ENCODE peak calls at places on chromosomes 5 and 9, in seven cellular contexts. Q, I, M, B, K, A and V are unnamed samples.

GRCh38 chr5:77398896-77399295 is 93.2 kb downstream of the WDR41 start:
- DNase-seq in Q (no peak), I (no peak), M (no peak), B (no peak), K (no peak), A (no peak), V (no peak)

GRCh38 chr9:86763795-86764194 is 183.5 kb downstream of the GAS1 start:
- DNase-seq in Q (no peak), I (no peak), M (no peak), B (no peak), K (no peak), A (no peak), V (no peak)

GRCh38 chr9:2047144-2047671 is 32.1 kb downstream of the SMARCA2 start:
- DNase-seq in Q (peak), I (no peak), M (no peak), B (no peak), K (no peak), A (no peak), V (no peak)

GRCh38 chr5:30574761-30575160 is 618.7 kb upstream of the CDH6 start:
- DNase-seq in Q (no peak), I (no peak), M (no peak), B (no peak), K (no peak), A (no peak), V (no peak)

GRCh38 chr9:22395585-22396205 is 50.9 kb upstream of the DMRTA1 start:
- DNase-seq in Q (no peak), I (no peak), M (peak), B (no peak), K (no peak), A (no peak), V (no peak)

GRCh38 chr9:6925841-6926240 is 168.1 kb downstream of the KDM4C start:
- DNase-seq in Q (no peak), I (no peak), M (no peak), B (no peak), K (peak), A (no peak), V (no peak)

GRCh38 chr5:175738595-175739133 is 80.8 kb downstream of the HRH2 start:
- DNase-seq in Q (no peak), I (no peak), M (no peak), B (no peak), K (no peak), A (no peak), V (no peak)

GRCh38 chr9:108603141-108603540 is 252.6 kb downstream of the ACTL7B start:
- DNase-seq in Q (peak), I (no peak), M (no peak), B (no peak), K (peak), A (peak), V (no peak)

GRCh38 chr5:78576376-78576775 is 72.2 kb downstream of the LHFPL2 start:
- DNase-seq in Q (no peak), I (no peak), M (no peak), B (no peak), K (peak), A (no peak), V (no peak)

GRCh38 chr5:59171131-59171530 is 588.3 kb downstream of the RAB3C start:
- DNase-seq in Q (no peak), I (no peak), M (no peak), B (no peak), K (no peak), A (no peak), V (no peak)

GRCh38 chr5:148961261-148962199 is 101.3 kb downstream of the SH3TC2 start:
- DNase-seq in Q (no peak), I (no peak), M (no peak), B (no peak), K (peak), A (no peak), V (no peak)

GRCh38 chr9:121259935-121260334 is 8.0 kb upstream of the GSN start:
- DNase-seq in Q (no peak), I (no peak), M (no peak), B (no peak), K (no peak), A (no peak), V (no peak)

GRCh38 chr5:141422742-141423291 is 2.0 kb downstream of the PCDHGA11 start:
- DNase-seq in Q (no peak), I (no peak), M (no peak), B (no peak), K (no peak), A (no peak), V (no peak)

GRCh38 chr5:122493091-122493775 is 181.2 kb downstream of the SNCAIP start:
- DNase-seq in Q (peak), I (no peak), M (no peak), B (no peak), K (no peak), A (no peak), V (no peak)

GRCh38 chr9:21710792-21711191 is 91.6 kb upstream of the MTAP start:
- DNase-seq in Q (no peak), I (no peak), M (no peak), B (no peak), K (no peak), A (no peak), V (no peak)

GRCh38 chr5:126718246-126718868 is 58.6 kb upstream of the LMNB1 start:
- DNase-seq in Q (no peak), I (no peak), M (no peak), B (no peak), K (no peak), A (no peak), V (no peak)

GRCh38 chr5:122067330-122067885 is 10.7 kb downstream of the LOX start:
- DNase-seq in Q (no peak), I (no peak), M (no peak), B (no peak), K (no peak), A (no peak), V (no peak)

GRCh38 chr5:14400085-14400484 is 181.5 kb upstream of the OTULINL start:
- DNase-seq in Q (no peak), I (no peak), M (no peak), B (no peak), K (no peak), A (no peak), V (no peak)

GRCh38 chr9:94054731-94055130 is 29.5 kb upstream of the PTPDC1 start:
- DNase-seq in Q (no peak), I (no peak), M (no peak), B (no peak), K (no peak), A (no peak), V (no peak)

GRCh38 chr5:178438746-178439260 is 151.4 kb downstream of the COL23A1 start:
- DNase-seq in Q (no peak), I (no peak), M (no peak), B (no peak), K (no peak), A (no peak), V (no peak)

GRCh38 chr5:1881273-1881586 is 1.5 kb downstream of the IRX4 start:
- DNase-seq in Q (no peak), I (peak), M (no peak), B (no peak), K (no peak), A (no peak), V (no peak)

GRCh38 chr5:168070761-168071160 is 220.7 kb upstream of the WWC1 start:
- DNase-seq in Q (no peak), I (no peak), M (no peak), B (no peak), K (no peak), A (no peak), V (no peak)

DNA sequence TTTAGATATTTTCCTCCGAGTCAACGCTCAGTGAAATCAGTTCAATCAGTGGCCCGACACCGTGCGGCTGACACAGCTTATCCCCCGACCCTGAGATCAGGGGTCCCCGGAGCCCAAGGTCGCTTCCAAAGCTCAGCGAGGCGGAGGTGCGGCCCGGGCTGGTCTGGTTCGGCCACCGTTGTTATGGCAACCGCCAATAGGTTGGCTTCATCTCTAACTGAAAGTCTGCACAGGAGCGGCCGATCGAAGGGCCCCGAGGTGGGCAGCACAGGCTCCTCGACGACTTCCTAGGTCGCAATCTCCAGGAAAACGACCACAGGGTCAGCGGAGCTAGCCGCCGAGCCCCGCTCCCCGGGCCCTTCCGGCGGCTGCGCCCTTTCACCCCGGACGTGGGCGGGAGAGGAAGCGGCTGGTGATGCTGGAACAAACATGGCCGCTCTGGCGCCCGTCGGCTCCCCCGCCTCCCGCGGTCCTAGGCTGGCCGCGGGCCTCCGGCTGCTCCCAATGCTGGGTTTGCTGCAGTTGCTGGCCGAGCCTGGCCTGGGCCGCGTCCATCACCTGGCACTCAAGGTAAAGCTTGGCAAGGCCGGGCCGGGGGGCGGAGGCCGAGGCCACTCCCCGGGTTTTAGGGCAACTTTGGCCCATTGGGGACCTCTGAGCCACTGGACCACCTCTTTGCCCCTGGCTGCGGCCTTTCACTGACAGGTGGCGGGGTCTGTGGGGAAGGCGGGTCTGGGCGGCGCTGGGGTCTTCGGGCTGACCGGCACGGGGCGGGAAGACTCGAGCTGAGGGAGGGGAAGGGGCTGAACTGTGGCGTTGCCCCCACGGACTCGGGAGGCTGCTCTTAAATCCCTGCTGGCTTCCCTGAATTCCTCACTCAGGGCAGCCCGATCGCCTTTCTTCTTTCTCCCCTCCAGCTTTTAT is at the start of gene GPR107:
- DNase-seq in Q (peak), I (peak), M (peak), B (peak), K (peak), A (peak), V (peak)
- TF ChIP-seq POLR2A in Q (peak), I (peak), M (peak), B (peak), K (peak), A (peak), V (peak)

DNA sequence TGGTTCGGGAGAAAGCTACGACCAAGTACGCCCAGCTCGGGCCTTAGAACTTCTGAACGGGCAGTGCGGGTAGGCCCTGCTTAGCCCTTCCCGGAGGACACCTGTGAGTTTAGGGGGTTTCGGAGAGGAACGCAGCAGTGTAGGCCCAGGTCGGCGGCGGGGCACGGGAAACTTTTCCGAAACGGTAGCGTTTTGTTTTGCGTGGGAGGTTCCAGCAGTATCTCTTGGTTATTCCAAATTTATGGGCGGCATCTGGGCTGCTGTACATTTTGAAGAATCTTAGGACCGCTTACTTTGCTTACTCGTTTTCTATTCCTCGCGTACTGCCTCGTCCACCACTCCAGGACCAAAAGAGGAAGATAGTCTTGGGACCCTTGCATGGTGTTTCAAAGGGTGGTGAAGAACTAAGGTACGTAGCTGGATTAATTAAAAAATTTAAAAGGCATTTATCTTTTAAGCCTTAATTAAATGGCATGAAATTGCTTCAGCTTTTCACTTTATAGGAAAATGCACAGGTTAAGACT is 488 bp downstream of the TENT2 start:
- DNase-seq in Q (no peak), I (no peak), M (peak), B (no peak), K (no peak), A (no peak), V (no peak)
- TF ChIP-seq POLR2A in Q (no peak), I (no peak), M (no peak), B (no peak), K (no peak), A (no peak), V (no peak)

GRCh38 chr5:21820527-21820926 is 1032.6 kb downstream of the CDH12 start:
- DNase-seq in Q (no peak), I (no peak), M (no peak), B (no peak), K (no peak), A (no peak), V (no peak)

GRCh38 chr5:21823076-21823574 is 1030.0 kb downstream of the CDH12 start:
- DNase-seq in Q (no peak), I (no peak), M (no peak), B (no peak), K (no peak), A (no peak), V (no peak)

GRCh38 chr5:21817668-21818419 is 1035.3 kb downstream of the CDH12 start:
- DNase-seq in Q (no peak), I (no peak), M (no peak), B (no peak), K (no peak), A (no peak), V (no peak)

GRCh38 chr5:21826884-21827283 is 1026.3 kb downstream of the CDH12 start:
- DNase-seq in Q (no peak), I (no peak), M (no peak), B (no peak), K (no peak), A (no peak), V (no peak)

GRCh38 chr5:21823588-21823987 is 1029.6 kb downstream of the CDH12 start:
- DNase-seq in Q (no peak), I (no peak), M (no peak), B (no peak), K (no peak), A (no peak), V (no peak)
- TF ChIP-seq POLR2A in Q (no peak), I (no peak), M (no peak), B (no peak), K (no peak), A (no peak), V (no peak)

GRCh38 chr9:137764171-137764671 is 113.4 kb upstream of the CACNA1B start:
- DNase-seq in Q (no peak), I (no peak), M (no peak), B (no peak), K (no peak), A (no peak), V (no peak)

GRCh38 chr9:137763271-137763955 is 114.2 kb upstream of the CACNA1B start:
- DNase-seq in Q (no peak), I (no peak), M (no peak), B (no peak), K (peak), A (no peak), V (no peak)

GRCh38 chr9:137761032-137761431 is 116.5 kb upstream of the CACNA1B start:
- DNase-seq in Q (no peak), I (no peak), M (no peak), B (no peak), K (no peak), A (no peak), V (no peak)

GRCh38 chr9:137761793-137762192 is 115.8 kb upstream of the CACNA1B start:
- DNase-seq in Q (no peak), I (no peak), M (no peak), B (no peak), K (no peak), A (no peak), V (peak)

GRCh38 chr9:137762414-137763061 is 115.0 kb upstream of the CACNA1B start:
- DNase-seq in Q (no peak), I (no peak), M (no peak), B (no peak), K (peak), A (no peak), V (peak)
- TF ChIP-seq POLR2A in Q (no peak), I (no peak), M (no peak), B (no peak), K (no peak), A (no peak), V (no peak)

GRCh38 chr9:114400219-114400618 is 12.4 kb upstream of the AKNA start:
- DNase-seq in Q (no peak), I (no peak), M (no peak), B (no peak), K (no peak), A (no peak), V (no peak)

GRCh38 chr9:114399381-114399780 is 11.6 kb upstream of the AKNA start:
- DNase-seq in Q (no peak), I (no peak), M (no peak), B (no peak), K (no peak), A (peak), V (no peak)

GRCh38 chr9:114397219-114397847 is 9.6 kb upstream of the AKNA start:
- DNase-seq in Q (no peak), I (no peak), M (no peak), B (no peak), K (no peak), A (no peak), V (no peak)

GRCh38 chr9:114396558-114397218 is 8.9 kb upstream of the AKNA start:
- DNase-seq in Q (no peak), I (peak), M (peak), B (peak), K (no peak), A (peak), V (no peak)

DNA sequence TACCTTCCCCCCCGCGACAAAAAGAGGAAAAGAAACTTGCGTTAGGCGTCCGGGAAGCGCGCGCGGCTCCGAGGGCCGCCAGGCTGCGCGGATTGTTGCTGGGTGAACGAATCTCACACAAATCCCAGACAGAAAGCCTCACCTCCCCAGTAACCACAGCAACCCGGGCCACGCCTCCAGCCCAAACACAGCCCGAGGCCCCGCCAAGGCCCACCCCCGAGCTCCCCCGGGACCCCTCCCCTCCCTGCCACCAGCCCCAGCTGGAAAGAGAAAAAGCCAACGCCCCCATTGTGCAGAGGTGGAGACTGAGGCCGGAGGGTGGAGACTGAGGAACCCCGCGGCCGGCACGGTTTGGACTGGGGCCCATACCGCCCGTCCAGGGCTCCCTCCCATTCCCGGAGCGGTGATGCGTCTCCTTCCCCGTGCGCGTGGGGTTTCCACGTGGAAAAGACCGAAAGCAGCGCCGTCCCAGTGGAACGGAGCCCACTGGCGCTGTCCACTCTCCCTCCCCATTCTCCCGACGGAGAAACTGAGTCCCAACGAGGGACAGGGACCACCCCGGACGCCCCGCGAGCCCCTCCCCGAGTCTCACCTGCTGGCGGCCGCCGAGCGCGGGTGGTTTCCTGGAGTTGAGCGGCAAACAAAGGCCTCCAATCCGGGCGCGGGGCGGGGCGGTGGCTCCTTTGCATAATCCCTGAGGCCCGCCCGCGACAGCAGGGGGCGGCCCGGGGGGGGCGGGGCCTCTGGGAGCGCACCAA is 10.2 kb upstream of the AKNA start:
- DNase-seq in Q (peak), I (peak), M (peak), B (peak), K (peak), A (peak), V (peak)
- TF ChIP-seq POLR2A in Q (peak), I (no peak), M (peak), B (peak), K (no peak), A (peak), V (no peak)

GRCh38 chr9:123445116-123445515 is 89.1 kb downstream of the CRB2 start:
- DNase-seq in Q (no peak), I (no peak), M (no peak), B (no peak), K (no peak), A (no peak), V (no peak)
- TF ChIP-seq POLR2A in Q (no peak), I (no peak), M (no peak), B (no peak), K (no peak), A (no peak), V (no peak)

GRCh38 chr5:151214614-151215545 is 9.0 kb downstream of the CCDC69 start:
- DNase-seq in Q (no peak), I (no peak), M (peak), B (no peak), K (no peak), A (no peak), V (peak)
- TF ChIP-seq POLR2A in Q (no peak), I (no peak), M (no peak), B (no peak), K (no peak), A (no peak), V (peak)